ENCODE peak calls at places on chromosomes 1 and 21, in seven cellular contexts. One of them, this sample, is unnamed.
A peak's percentile ranks its signal among the peaks of the same experiment; 100 is the strongest.

GRCh38 chr1:84998642-84999280 is 1.8 kb upstream of the MCOLN2 start:
- DNase-seq in GM06990: peak; percentile 52
- DNase-seq in iris pigment epithelial cell: peak; percentile 37
- DNase-seq in NCI-H2081: no peak
- DNase-seq in T-helper 1 cell: peak; percentile 44
- DNase-seq in fibroblast of pulmonary artery: peak; percentile 25
- DNase-seq in aorta: no peak
- DNase-seq in this sample: peak; percentile 35

GRCh38 chr1:94279048-94279447 is 41.7 kb upstream of the ARHGAP29 start:
- DNase-seq in GM06990: no peak
- DNase-seq in iris pigment epithelial cell: peak; percentile 60
- DNase-seq in NCI-H2081: no peak
- DNase-seq in T-helper 1 cell: no peak
- DNase-seq in fibroblast of pulmonary artery: peak; percentile 56
- DNase-seq in aorta: no peak
- DNase-seq in this sample: no peak

GRCh38 chr1:22414244-22414751 is 37.4 kb upstream of the ZBTB40 start:
- DNase-seq in GM06990: no peak
- DNase-seq in iris pigment epithelial cell: no peak
- DNase-seq in NCI-H2081: peak; percentile 63
- DNase-seq in T-helper 1 cell: no peak
- DNase-seq in fibroblast of pulmonary artery: no peak
- DNase-seq in aorta: no peak
- DNase-seq in this sample: no peak

GRCh38 chr1:227940791-227941241 is 6.9 kb downstream of the WNT9A start:
- DNase-seq in GM06990: no peak
- DNase-seq in iris pigment epithelial cell: no peak
- DNase-seq in NCI-H2081: no peak
- DNase-seq in T-helper 1 cell: no peak
- DNase-seq in fibroblast of pulmonary artery: no peak
- DNase-seq in aorta: peak; percentile 69
- DNase-seq in this sample: peak; percentile 21

GRCh38 chr1:82538876-82539275 is 738.1 kb downstream of the ADGRL2 start:
- DNase-seq in GM06990: no peak
- DNase-seq in iris pigment epithelial cell: peak; percentile 75
- DNase-seq in NCI-H2081: no peak
- DNase-seq in T-helper 1 cell: no peak
- DNase-seq in fibroblast of pulmonary artery: peak; percentile 22
- DNase-seq in aorta: no peak
- DNase-seq in this sample: no peak

GRCh38 chr1:36446261-36446660 is 4.0 kb downstream of the OSCP1 start:
- DNase-seq in GM06990: no peak
- DNase-seq in iris pigment epithelial cell: peak; percentile 18
- DNase-seq in NCI-H2081: no peak
- DNase-seq in T-helper 1 cell: no peak
- DNase-seq in fibroblast of pulmonary artery: no peak
- DNase-seq in aorta: no peak
- DNase-seq in this sample: no peak

GRCh38 chr1:198437352-198437751 is 103.1 kb downstream of the ATP6V1G3 start:
- DNase-seq in GM06990: no peak
- DNase-seq in iris pigment epithelial cell: peak; percentile 55
- DNase-seq in NCI-H2081: no peak
- DNase-seq in T-helper 1 cell: no peak
- DNase-seq in fibroblast of pulmonary artery: peak; percentile 31
- DNase-seq in aorta: no peak
- DNase-seq in this sample: no peak

GRCh38 chr1:36350659-36351171 is 27.3 kb upstream of the EVA1B start:
- DNase-seq in GM06990: no peak
- DNase-seq in iris pigment epithelial cell: peak; percentile 81
- DNase-seq in NCI-H2081: no peak
- DNase-seq in T-helper 1 cell: peak; percentile 43
- DNase-seq in fibroblast of pulmonary artery: peak; percentile 76
- DNase-seq in aorta: peak; percentile 84
- DNase-seq in this sample: no peak

GRCh38 chr1:167455786-167456446 is 62.4 kb downstream of the CD247 start:
- DNase-seq in GM06990: no peak
- DNase-seq in iris pigment epithelial cell: no peak
- DNase-seq in NCI-H2081: no peak
- DNase-seq in T-helper 1 cell: peak; percentile 57
- DNase-seq in fibroblast of pulmonary artery: peak; percentile 8
- DNase-seq in aorta: no peak
- DNase-seq in this sample: no peak

GRCh38 chr1:43890815-43891214 is 42.8 kb upstream of the ARTN start:
- DNase-seq in GM06990: no peak
- DNase-seq in iris pigment epithelial cell: peak; percentile 58
- DNase-seq in NCI-H2081: no peak
- DNase-seq in T-helper 1 cell: no peak
- DNase-seq in fibroblast of pulmonary artery: no peak
- DNase-seq in aorta: no peak
- DNase-seq in this sample: no peak

GRCh38 chr1:23980725-23981063 is 567 bp upstream of the SRSF10 start:
- DNase-seq in GM06990: peak; percentile 71
- DNase-seq in iris pigment epithelial cell: peak; percentile 73
- DNase-seq in NCI-H2081: no peak
- DNase-seq in T-helper 1 cell: no peak
- DNase-seq in fibroblast of pulmonary artery: no peak
- DNase-seq in aorta: no peak
- DNase-seq in this sample: peak; percentile 44

GRCh38 chr1:172951728-172952365 is 98.9 kb downstream of the TNFSF18 start:
- DNase-seq in GM06990: no peak
- DNase-seq in iris pigment epithelial cell: peak; percentile 97
- DNase-seq in NCI-H2081: no peak
- DNase-seq in T-helper 1 cell: no peak
- DNase-seq in fibroblast of pulmonary artery: peak; percentile 86
- DNase-seq in aorta: no peak
- DNase-seq in this sample: no peak

GRCh38 chr1:94011709-94012590 is 102.7 kb upstream of the GCLM start:
- DNase-seq in GM06990: no peak
- DNase-seq in iris pigment epithelial cell: no peak
- DNase-seq in NCI-H2081: no peak
- DNase-seq in T-helper 1 cell: no peak
- DNase-seq in fibroblast of pulmonary artery: no peak
- DNase-seq in aorta: no peak
- DNase-seq in this sample: no peak

GRCh38 chr1:12772520-12772919 is 1.0 kb upstream of the PRAMEF12 start:
- DNase-seq in GM06990: no peak
- DNase-seq in iris pigment epithelial cell: no peak
- DNase-seq in NCI-H2081: no peak
- DNase-seq in T-helper 1 cell: no peak
- DNase-seq in fibroblast of pulmonary artery: no peak
- DNase-seq in aorta: no peak
- DNase-seq in this sample: no peak

GRCh38 chr1:225944951-225945350 is 3.9 kb upstream of the LEFTY2 start:
- DNase-seq in GM06990: peak; percentile 50
- DNase-seq in iris pigment epithelial cell: no peak
- DNase-seq in NCI-H2081: no peak
- DNase-seq in T-helper 1 cell: no peak
- DNase-seq in fibroblast of pulmonary artery: no peak
- DNase-seq in aorta: peak; percentile 36
- DNase-seq in this sample: peak; percentile 70

GRCh38 chr1:182303778-182304177 is 87.8 kb downstream of the GLUL start:
- DNase-seq in GM06990: peak; percentile 18
- DNase-seq in iris pigment epithelial cell: no peak
- DNase-seq in NCI-H2081: no peak
- DNase-seq in T-helper 1 cell: no peak
- DNase-seq in fibroblast of pulmonary artery: no peak
- DNase-seq in aorta: no peak
- DNase-seq in this sample: no peak

GRCh38 chr1:156862602-156863599 is 2.2 kb downstream of the NTRK1 start:
- DNase-seq in GM06990: no peak
- DNase-seq in iris pigment epithelial cell: no peak
- DNase-seq in NCI-H2081: no peak
- DNase-seq in T-helper 1 cell: no peak
- DNase-seq in fibroblast of pulmonary artery: no peak
- DNase-seq in aorta: no peak
- DNase-seq in this sample: no peak

GRCh38 chr1:166490437-166490784 is 323.6 kb upstream of the FAM78B start:
- DNase-seq in GM06990: no peak
- DNase-seq in iris pigment epithelial cell: no peak
- DNase-seq in NCI-H2081: no peak
- DNase-seq in T-helper 1 cell: no peak
- DNase-seq in fibroblast of pulmonary artery: no peak
- DNase-seq in aorta: no peak
- DNase-seq in this sample: peak; percentile 11

GRCh38 chr1:203590559-203590958 is 36.1 kb upstream of the ATP2B4 start:
- DNase-seq in GM06990: no peak
- DNase-seq in iris pigment epithelial cell: no peak
- DNase-seq in NCI-H2081: no peak
- DNase-seq in T-helper 1 cell: no peak
- DNase-seq in fibroblast of pulmonary artery: peak; percentile 55
- DNase-seq in aorta: no peak
- DNase-seq in this sample: no peak

GRCh38 chr1:117638759-117639158 is 32.9 kb downstream of the TENT5C start:
- DNase-seq in GM06990: no peak
- DNase-seq in iris pigment epithelial cell: no peak
- DNase-seq in NCI-H2081: no peak
- DNase-seq in T-helper 1 cell: no peak
- DNase-seq in fibroblast of pulmonary artery: no peak
- DNase-seq in aorta: no peak
- DNase-seq in this sample: no peak

GRCh38 chr1:59697138-59697811 is 117.5 kb upstream of the HOOK1 start:
- DNase-seq in GM06990: no peak
- DNase-seq in iris pigment epithelial cell: peak; percentile 58
- DNase-seq in NCI-H2081: no peak
- DNase-seq in T-helper 1 cell: no peak
- DNase-seq in fibroblast of pulmonary artery: no peak
- DNase-seq in aorta: no peak
- DNase-seq in this sample: no peak

GRCh38 chr1:111446967-111447892 is 1.8 kb downstream of the WDR77 start:
- DNase-seq in GM06990: no peak
- DNase-seq in iris pigment epithelial cell: no peak
- DNase-seq in NCI-H2081: no peak
- DNase-seq in T-helper 1 cell: no peak
- DNase-seq in fibroblast of pulmonary artery: no peak
- DNase-seq in aorta: no peak
- DNase-seq in this sample: no peak

GRCh38 chr1:68969430-68969829 is 472.5 kb upstream of the DEPDC1 start:
- DNase-seq in GM06990: no peak
- DNase-seq in iris pigment epithelial cell: no peak
- DNase-seq in NCI-H2081: no peak
- DNase-seq in T-helper 1 cell: no peak
- DNase-seq in fibroblast of pulmonary artery: no peak
- DNase-seq in aorta: no peak
- DNase-seq in this sample: no peak

GRCh38 chr1:181128592-181129497 is 40.3 kb downstream of the IER5 start:
- DNase-seq in GM06990: peak; percentile 82
- DNase-seq in iris pigment epithelial cell: no peak
- DNase-seq in NCI-H2081: peak; percentile 37
- DNase-seq in T-helper 1 cell: no peak
- DNase-seq in fibroblast of pulmonary artery: no peak
- DNase-seq in aorta: no peak
- DNase-seq in this sample: peak; percentile 71

GRCh38 chr1:21647431-21648373 is 21.5 kb downstream of the RAP1GAP start:
- DNase-seq in GM06990: no peak
- DNase-seq in iris pigment epithelial cell: peak; percentile 68
- DNase-seq in NCI-H2081: no peak
- DNase-seq in T-helper 1 cell: no peak
- DNase-seq in fibroblast of pulmonary artery: peak; percentile 71
- DNase-seq in aorta: no peak
- DNase-seq in this sample: no peak

GRCh38 chr21:32941263-32941662 is 84.5 kb upstream of the OLIG2 start:
- DNase-seq in GM06990: no peak
- DNase-seq in iris pigment epithelial cell: no peak
- DNase-seq in NCI-H2081: no peak
- DNase-seq in T-helper 1 cell: no peak
- DNase-seq in fibroblast of pulmonary artery: no peak
- DNase-seq in aorta: no peak
- DNase-seq in this sample: no peak

GRCh38 chr1:80441664-80442063 is 1359.1 kb upstream of the ADGRL2 start:
- DNase-seq in GM06990: no peak
- DNase-seq in iris pigment epithelial cell: no peak
- DNase-seq in NCI-H2081: no peak
- DNase-seq in T-helper 1 cell: no peak
- DNase-seq in fibroblast of pulmonary artery: no peak
- DNase-seq in aorta: no peak
- DNase-seq in this sample: no peak

GRCh38 chr1:221310180-221310579 is 430.9 kb downstream of the HLX start:
- DNase-seq in GM06990: no peak
- DNase-seq in iris pigment epithelial cell: no peak
- DNase-seq in NCI-H2081: peak; percentile 62
- DNase-seq in T-helper 1 cell: no peak
- DNase-seq in fibroblast of pulmonary artery: no peak
- DNase-seq in aorta: no peak
- DNase-seq in this sample: no peak

This sample was measured in B cell.